ENCODE peak calls at places on chromosomes 11 and 22, in six cellular contexts. Z, Y, M, L, A and T are unnamed samples.

GRCh38 chr11:115193931-115194797 is 310.1 kb downstream of the CADM1 start:
- DNase-seq in Z (no peak), Y (no peak), M (no peak), L (no peak), A (no peak), T (no peak)

GRCh38 chr11:119533931-119534694 is 111.1 kb upstream of the THY1 start:
- DNase-seq in Z (peak; percentile 65), Y (peak; percentile 82), M (peak; percentile 65), L (peak; percentile 74), A (peak; percentile 83), T (no peak)

GRCh38 chr11:69913591-69914285 is 94.5 kb upstream of the FGF3 start:
- DNase-seq in Z (no peak), Y (peak; percentile 41), M (no peak), L (peak; percentile 24), A (no peak), T (no peak)

GRCh38 chr11:3129591-3130268 is 35.4 kb downstream of the OSBPL5 start:
- DNase-seq in Z (no peak), Y (no peak), M (no peak), L (peak; percentile 19), A (no peak), T (no peak)

GRCh38 chr11:4038973-4039372 is 55.6 kb upstream of the RRM1 start:
- DNase-seq in Z (no peak), Y (no peak), M (no peak), L (no peak), A (no peak), T (no peak)

GRCh38 chr11:92589512-92589911 is 364.9 kb downstream of the FAT3 start:
- DNase-seq in Z (no peak), Y (no peak), M (no peak), L (no peak), A (no peak), T (no peak)

GRCh38 chr22:47335958-47336357 is 573.5 kb downstream of the TBC1D22A start:
- DNase-seq in Z (no peak), Y (no peak), M (no peak), L (no peak), A (no peak), T (no peak)

GRCh38 chr11:96228472-96228871 is 114.5 kb downstream of the MAML2 start:
- DNase-seq in Z (no peak), Y (no peak), M (peak; percentile 21), L (peak; percentile 79), A (peak; percentile 43), T (no peak)

GRCh38 chr11:100918551-100919500 is 210.8 kb downstream of the PGR start:
- DNase-seq in Z (no peak), Y (no peak), M (peak; percentile 60), L (no peak), A (peak; percentile 80), T (no peak)

GRCh38 chr11:120400564-120401364 is 64.6 kb downstream of the ARHGEF12 start:
- DNase-seq in Z (no peak), Y (no peak), M (no peak), L (no peak), A (no peak), T (no peak)

GRCh38 chr11:36385121-36385530 is 89.0 kb downstream of the PRR5L start:
- DNase-seq in Z (no peak), Y (no peak), M (no peak), L (no peak), A (no peak), T (no peak)

GRCh38 chr11:81869337-81870065 is 864.2 kb downstream of the FAM181B start:
- DNase-seq in Z (peak; percentile 4), Y (no peak), M (no peak), L (no peak), A (peak; percentile 44), T (no peak)

GRCh38 chr11:12938590-12939247 is 70.4 kb upstream of the RASSF10 start:
- DNase-seq in Z (no peak), Y (no peak), M (no peak), L (no peak), A (no peak), T (no peak)

DNA sequence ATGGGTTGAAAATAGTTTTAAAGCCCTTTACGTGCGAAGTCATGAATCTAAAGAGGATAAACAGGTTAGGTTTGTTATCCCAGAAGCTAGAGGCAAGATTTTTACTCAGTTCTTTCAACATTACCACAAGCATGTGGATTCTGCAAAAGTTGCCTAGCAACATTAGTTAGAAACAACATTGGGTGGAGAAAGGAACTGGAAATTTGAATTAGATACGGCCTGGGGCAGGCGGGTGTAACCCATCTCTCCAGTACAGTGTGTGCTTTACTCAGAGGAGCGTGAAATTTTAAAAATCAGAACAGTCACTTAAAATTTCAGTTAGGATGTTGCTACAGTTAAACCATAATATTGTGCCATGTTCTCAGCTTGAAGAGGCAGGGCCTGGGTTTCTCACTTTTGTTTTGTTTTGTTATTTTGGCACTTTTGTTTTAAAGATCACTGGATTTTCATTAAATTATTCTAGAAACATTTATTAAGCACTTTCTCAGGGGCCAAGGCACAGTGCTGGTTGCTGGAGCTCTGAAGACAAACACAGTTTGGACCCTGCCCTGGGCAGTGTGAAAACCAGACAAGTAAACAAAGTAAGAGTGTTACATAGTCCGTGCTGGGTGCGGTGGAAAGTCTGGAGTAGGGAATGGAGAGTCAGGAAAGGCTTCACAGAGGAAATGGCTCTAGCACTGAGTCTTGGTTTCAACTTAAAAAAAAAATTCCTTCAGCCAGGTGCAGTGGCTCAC is 4.4 kb upstream of the WEE1 start:
- DNase-seq in Z (no peak), Y (peak; percentile 77), M (peak; percentile 77), L (peak; percentile 60), A (peak; percentile 83), T (no peak)
- TF ChIP-seq POLR2A in Z (no peak), Y (no peak), M (no peak), L (no peak), A (no peak), T (peak; percentile 64)

GRCh38 chr22:29269230-29269604 is 1.1 kb downstream of the EWSR1 start:
- DNase-seq in Z (no peak), Y (no peak), M (no peak), L (no peak), A (no peak), T (no peak)

GRCh38 chr22:29269731-29270474 is 1.8 kb downstream of the EWSR1 start:
- DNase-seq in Z (no peak), Y (no peak), M (no peak), L (no peak), A (no peak), T (no peak)

GRCh38 chr22:29268511-29269229 is 602 bp downstream of the EWSR1 start:
- DNase-seq in Z (no peak), Y (no peak), M (peak; percentile 57), L (peak; percentile 79), A (peak; percentile 61), T (no peak)

GRCh38 chr22:29272624-29273023 is 4.6 kb downstream of the EWSR1 start:
- DNase-seq in Z (no peak), Y (no peak), M (no peak), L (no peak), A (no peak), T (no peak)

DNA sequence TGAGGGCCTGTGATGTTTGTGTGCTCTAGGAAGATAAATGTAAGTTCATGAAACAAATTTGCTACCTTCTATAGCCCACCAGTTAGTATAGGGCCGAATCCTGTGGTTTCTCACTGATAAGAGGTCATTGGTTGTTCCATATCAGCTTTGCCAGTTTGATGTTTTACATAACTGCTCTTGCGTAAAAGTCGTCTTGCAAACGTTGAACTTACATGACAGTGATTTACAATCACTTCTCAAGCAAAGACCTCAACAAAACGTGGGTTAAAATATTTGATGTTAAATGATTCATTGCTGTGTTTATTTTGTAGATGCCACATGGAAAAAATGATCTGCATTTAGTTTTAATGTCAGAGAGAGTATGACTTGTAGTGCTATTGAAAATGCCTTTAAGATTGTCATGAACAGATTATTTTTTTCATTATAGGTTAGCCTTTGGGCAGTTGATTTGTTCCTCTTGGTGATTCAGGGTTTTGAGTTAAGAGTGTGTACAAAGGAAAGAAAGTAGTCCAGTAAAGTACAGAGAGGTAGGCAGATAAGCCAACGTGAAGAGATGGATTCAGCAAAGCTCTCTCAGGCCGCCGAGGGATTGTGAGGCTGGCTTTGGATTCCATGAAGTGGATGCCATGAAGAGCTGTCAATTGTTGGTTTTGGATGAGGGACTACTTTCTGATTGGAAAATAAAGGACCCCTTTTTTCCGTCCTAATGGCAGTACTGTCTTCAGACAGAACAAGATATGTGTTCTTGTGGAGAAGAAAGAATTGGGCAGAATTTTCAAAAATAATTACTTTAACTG is 2.6 kb downstream of the EWSR1 start:
- DNase-seq in Z (no peak), Y (no peak), M (no peak), L (no peak), A (no peak), T (no peak)
- TF ChIP-seq POLR2A in Z (no peak), Y (no peak), M (no peak), L (no peak), A (no peak), T (no peak)

GRCh38 chr11:75260396-75260795 is 19.8 kb downstream of the TPBGL start:
- DNase-seq in Z (no peak), Y (no peak), M (no peak), L (no peak), A (no peak), T (no peak)

GRCh38 chr11:75262961-75263852 is 22.6 kb downstream of the TPBGL start:
- DNase-seq in Z (no peak), Y (no peak), M (no peak), L (no peak), A (no peak), T (no peak)

GRCh38 chr11:75262436-75262835 is 21.9 kb downstream of the TPBGL start:
- DNase-seq in Z (no peak), Y (no peak), M (no peak), L (no peak), A (no peak), T (no peak)

GRCh38 chr11:75261474-75261847 is 20.9 kb downstream of the TPBGL start:
- DNase-seq in Z (no peak), Y (no peak), M (no peak), L (no peak), A (no peak), T (no peak)

DNA sequence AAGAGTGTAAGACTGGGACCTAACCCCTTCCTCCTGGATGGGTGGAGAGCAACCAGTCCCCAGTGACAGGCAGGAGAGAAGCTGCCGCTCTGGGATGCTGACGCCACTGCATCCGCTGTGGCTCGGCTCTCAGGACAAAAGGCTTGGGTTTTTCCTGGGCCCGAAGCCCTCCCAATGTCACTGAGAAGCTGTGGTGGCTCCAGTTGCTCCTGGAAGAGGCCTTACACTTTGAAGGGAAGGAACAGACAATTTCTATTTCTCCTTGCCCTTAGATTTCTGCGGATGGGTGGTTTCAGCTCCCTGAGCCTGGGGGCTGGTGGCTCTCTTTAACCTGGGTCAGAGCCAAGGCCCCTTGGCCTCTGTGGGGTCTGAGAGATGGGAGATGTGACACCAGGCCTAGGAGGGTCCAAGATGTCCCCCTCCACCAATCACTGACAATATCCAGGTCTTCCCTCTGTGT is 21.4 kb downstream of the TPBGL start:
- DNase-seq in Z (no peak), Y (no peak), M (no peak), L (no peak), A (no peak), T (no peak)
- TF ChIP-seq POLR2A in Z (no peak), Y (no peak), M (no peak), L (no peak), A (no peak), T (no peak)

GRCh38 chr11:114058026-114058706 is 1.3 kb upstream of the ZBTB16 start:
- DNase-seq in Z (no peak), Y (no peak), M (peak; percentile 40), L (no peak), A (no peak), T (no peak)

GRCh38 chr11:114060402-114061052 is 1.0 kb downstream of the ZBTB16 start:
- DNase-seq in Z (no peak), Y (peak; percentile 74), M (no peak), L (peak; percentile 55), A (peak; percentile 45), T (no peak)

GRCh38 chr11:114058871-114059277 is 637 bp upstream of the ZBTB16 start:
- DNase-seq in Z (no peak), Y (no peak), M (peak; percentile 55), L (peak; percentile 59), A (peak; percentile 47), T (no peak)

GRCh38 chr11:114059984-114060401 is 482 bp downstream of the ZBTB16 start:
- DNase-seq in Z (no peak), Y (peak; percentile 72), M (peak; percentile 34), L (peak; percentile 55), A (peak; percentile 55), T (no peak)

GRCh38 chr11:114059278-114059983 is at the start of gene ZBTB16:
- DNase-seq in Z (no peak), Y (peak; percentile 92), M (peak; percentile 90), L (peak; percentile 92), A (peak; percentile 86), T (no peak)
- TF ChIP-seq POLR2A in Z (no peak), Y (peak; percentile 57), M (peak; percentile 57), L (peak; percentile 92), A (no peak), T (no peak)